ENCODE peak calls at places on chromosomes 6 and 20, in nine cellular contexts. A is A549, G is HCT116, O is PC-3, L is mammary epithelial cell, K is Karpas-422, J is neural progenitor cell, N is OCI-LY7, U is neuronal stem cell. W is an unnamed sample.

GRCh38 chr6:14000901-14001300 is 76.1 kb downstream of the RNF182 start:
- DNase-seq in G (no peak), O (no peak), J (no peak), U (no peak), A (peak), K (no peak), N (no peak), L (no peak), W (no peak)

GRCh38 chr20:45229264-45230056 is 8.3 kb downstream of the SEMG2 start:
- DNase-seq in U (no peak), L (peak), G (peak), N (peak), K (peak), J (peak), O (peak), A (no peak), W (peak)

GRCh38 chr6:160679402-160679769 is 15.3 kb upstream of the LPA start:
- DNase-seq in K (no peak), N (no peak), U (peak), L (no peak), A (no peak), G (no peak), J (peak), O (no peak), W (peak)

GRCh38 chr6:52545050-52545843 is 31.6 kb downstream of the TRAM2 start:
- DNase-seq in J (no peak), L (no peak), N (no peak), G (no peak), A (no peak), O (no peak), U (no peak), K (no peak), W (no peak)

GRCh38 chr6:31795616-31796298 is at the start of gene VARS1:
- DNase-seq in O (peak), G (peak), A (peak), U (peak), L (peak), J (peak), K (peak), N (peak), W (peak)

GRCh38 chr6:137349856-137350830 is 131.0 kb upstream of the IFNGR1 start:
- DNase-seq in G (no peak), N (no peak), K (no peak), J (no peak), U (no peak), A (no peak), O (no peak), L (no peak), W (no peak)

GRCh38 chr20:50670126-50670862 is 21.0 kb downstream of the RIPOR3 start:
- DNase-seq in J (no peak), A (peak), K (no peak), L (peak), U (no peak), O (peak), G (no peak), N (no peak), W (peak)

GRCh38 chr6:111274593-111275217 is 187.4 kb downstream of the SLC16A10 start:
- DNase-seq in O (no peak), K (no peak), G (no peak), U (no peak), A (no peak), N (no peak), J (no peak), L (no peak), W (no peak)

GRCh38 chr20:19993937-19994667 is 23.1 kb upstream of the NAA20 start:
- DNase-seq in N (no peak), K (no peak), A (no peak), O (peak), L (peak), J (no peak), U (no peak), G (peak), W (no peak)

GRCh38 chr20:48631114-48632016 is 196.4 kb downstream of the PREX1 start:
- DNase-seq in A (no peak), L (no peak), G (no peak), N (no peak), O (no peak), J (no peak), U (no peak), K (no peak), W (no peak)

GRCh38 chr20:35601990-35602389 is 13.6 kb upstream of the SPAG4 start:
- DNase-seq in K (no peak), U (no peak), J (no peak), N (no peak), A (no peak), O (no peak), G (no peak), L (no peak), W (no peak)

GRCh38 chr6:40265615-40266014 is 321.5 kb downstream of the LRFN2 start:
- DNase-seq in A (no peak), G (no peak), L (no peak), N (no peak), O (no peak), U (no peak), K (no peak), J (no peak), W (no peak)

GRCh38 chr6:137297887-137298286 is 78.7 kb upstream of the IFNGR1 start:
- DNase-seq in U (no peak), J (peak), N (no peak), K (no peak), G (no peak), A (no peak), O (peak), L (no peak), W (no peak)

GRCh38 chr6:33977606-33978438 is 168.1 kb downstream of the GRM4 start:
- DNase-seq in U (no peak), A (no peak), O (no peak), N (no peak), L (no peak), G (no peak), K (peak), J (no peak), W (no peak)

GRCh38 chr6:18491303-18492090 is 104.3 kb downstream of the RNF144B start:
- DNase-seq in G (no peak), O (peak), A (no peak), U (no peak), K (no peak), L (peak), J (no peak), N (no peak), W (no peak)

GRCh38 chr20:64055893-64056638 is 6.6 kb upstream of the SOX18 start:
- DNase-seq in G (no peak), J (peak), L (no peak), A (no peak), N (no peak), O (peak), U (no peak), K (no peak), W (peak)

GRCh38 chr20:55054443-55054842 is 579.0 kb downstream of the DOK5 start:
- DNase-seq in U (no peak), J (no peak), G (no peak), O (no peak), K (no peak), A (no peak), L (peak), N (no peak), W (no peak)

GRCh38 chr6:100464910-100465700 is at the start of gene SIM1:
- DNase-seq in G (no peak), K (no peak), L (peak), O (no peak), N (no peak), A (no peak), J (peak), U (peak), W (peak)

GRCh38 chr6:52976591-52977035 is 18.5 kb downstream of the GSTA4 start:
- DNase-seq in K (no peak), J (peak), L (no peak), U (no peak), O (no peak), A (no peak), N (no peak), G (no peak), W (peak)

GRCh38 chr6:113882341-113882740 is 25.2 kb downstream of the MARCKS start:
- DNase-seq in A (no peak), K (no peak), J (no peak), L (no peak), O (no peak), U (no peak), N (no peak), G (no peak), W (no peak)

GRCh38 chr20:3777726-3778629 is 3.3 kb downstream of the SPEF1 start:
- DNase-seq in J (peak), O (peak), U (peak), G (no peak), A (peak), K (no peak), L (peak), N (no peak), W (peak)

GRCh38 chr6:51472745-51473483 is 614.5 kb downstream of the PKHD1 start:
- DNase-seq in O (peak), K (no peak), G (no peak), L (peak), J (no peak), N (no peak), U (no peak), A (no peak), W (peak)

GRCh38 chr20:48745330-48745729 is 82.5 kb downstream of the PREX1 start:
- DNase-seq in O (no peak), U (no peak), J (no peak), N (no peak), G (no peak), A (peak), K (no peak), L (no peak), W (no peak)

GRCh38 chr20:29079769-29080690 is 2177.4 kb upstream of the DEFB115 start:
- DNase-seq in K (no peak), J (no peak), G (no peak), A (peak), O (no peak), N (no peak), L (no peak), U (no peak), W (no peak)

GRCh38 chr6:127880452-127880851 is 20.4 kb downstream of the THEMIS start:
- DNase-seq in L (peak), A (no peak), O (no peak), N (no peak), K (no peak), G (no peak), U (no peak), J (no peak), W (no peak)

GRCh38 chr20:23142162-23143050 is 56.3 kb upstream of the CD93 start:
- DNase-seq in U (no peak), K (peak), G (no peak), L (peak), O (peak), J (no peak), N (no peak), A (no peak), W (no peak)

GRCh38 chr6:3261518-3261820 is 2.7 kb downstream of the PSMG4 start:
- DNase-seq in N (no peak), L (no peak), A (no peak), G (no peak), O (no peak), K (no peak), J (no peak), U (no peak), W (no peak)

GRCh38 chr6:43769526-43770416 is at the start of gene VEGFA:
- DNase-seq in J (peak), U (peak), K (peak), O (peak), A (peak), N (peak), G (peak), L (peak), W (peak)

GRCh38 chr6:44456070-44456965 is 68.8 kb downstream of the CDC5L start:
- DNase-seq in A (peak), G (peak), J (peak), L (peak), K (peak), O (peak), U (peak), N (peak), W (peak)

GRCh38 chr6:72636786-72637185 is 14.9 kb downstream of the KCNQ5 start:
- DNase-seq in N (no peak), G (no peak), J (no peak), U (no peak), K (no peak), L (no peak), O (no peak), A (no peak), W (no peak)

GRCh38 chr6:7691675-7692452 is 34.0 kb upstream of the BMP6 start:
- DNase-seq in A (peak), O (peak), N (no peak), G (peak), U (no peak), K (no peak), L (peak), J (peak), W (peak)

DNA sequence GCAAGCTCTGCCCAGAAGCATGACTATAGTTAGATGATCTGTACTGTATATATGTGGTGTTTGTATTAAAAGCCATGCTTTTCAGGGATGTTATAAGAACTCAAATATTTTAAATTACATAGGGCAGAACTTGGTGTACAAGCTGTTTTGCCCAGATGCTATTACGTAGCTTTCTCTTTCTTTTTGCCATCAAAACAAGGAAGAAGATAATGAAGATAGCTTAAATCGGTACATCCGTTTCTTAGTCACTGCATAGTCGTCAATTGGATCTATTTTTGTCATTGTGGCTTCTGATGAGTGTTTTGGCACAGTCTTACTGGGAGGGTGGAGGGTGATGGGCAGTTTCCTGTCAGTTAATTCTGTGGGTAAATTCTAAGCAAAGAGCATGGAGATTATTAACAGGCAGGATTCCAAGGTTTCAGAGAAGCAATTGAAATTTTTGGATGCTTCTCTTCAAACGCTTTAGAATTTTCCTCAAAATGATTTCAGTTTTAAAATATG is 649.1 kb upstream of the GJE1 start:
- DNase-seq in O (peak), N (peak), A (peak), K (peak), G (no peak), J (no peak), L (peak), U (no peak), W (no peak)
- H3K4me2 ChIP-seq in O (peak), N (peak), A (peak), K (peak), G (peak), J (no peak), L (peak), U (no peak), W (no peak)

GRCh38 chr6:124879992-124880355 is 82.3 kb upstream of the RNF217 start:
- DNase-seq in O (peak), L (no peak), G (no peak), J (no peak), U (no peak), K (no peak), A (no peak), N (no peak), W (no peak)

GRCh38 chr6:124879110-124879991 is 82.9 kb upstream of the RNF217 start:
- DNase-seq in G (no peak), A (no peak), L (no peak), O (peak), N (no peak), K (no peak), J (no peak), U (no peak), W (no peak)

GRCh38 chr6:124885171-124885570 is 77.1 kb upstream of the RNF217 start:
- DNase-seq in G (no peak), L (no peak), U (no peak), O (no peak), K (no peak), J (no peak), A (no peak), N (no peak), W (no peak)

GRCh38 chr6:124882580-124883393 is 79.5 kb upstream of the RNF217 start:
- DNase-seq in O (peak), L (peak), K (no peak), A (no peak), G (no peak), N (no peak), U (no peak), J (no peak), W (no peak)

DNA sequence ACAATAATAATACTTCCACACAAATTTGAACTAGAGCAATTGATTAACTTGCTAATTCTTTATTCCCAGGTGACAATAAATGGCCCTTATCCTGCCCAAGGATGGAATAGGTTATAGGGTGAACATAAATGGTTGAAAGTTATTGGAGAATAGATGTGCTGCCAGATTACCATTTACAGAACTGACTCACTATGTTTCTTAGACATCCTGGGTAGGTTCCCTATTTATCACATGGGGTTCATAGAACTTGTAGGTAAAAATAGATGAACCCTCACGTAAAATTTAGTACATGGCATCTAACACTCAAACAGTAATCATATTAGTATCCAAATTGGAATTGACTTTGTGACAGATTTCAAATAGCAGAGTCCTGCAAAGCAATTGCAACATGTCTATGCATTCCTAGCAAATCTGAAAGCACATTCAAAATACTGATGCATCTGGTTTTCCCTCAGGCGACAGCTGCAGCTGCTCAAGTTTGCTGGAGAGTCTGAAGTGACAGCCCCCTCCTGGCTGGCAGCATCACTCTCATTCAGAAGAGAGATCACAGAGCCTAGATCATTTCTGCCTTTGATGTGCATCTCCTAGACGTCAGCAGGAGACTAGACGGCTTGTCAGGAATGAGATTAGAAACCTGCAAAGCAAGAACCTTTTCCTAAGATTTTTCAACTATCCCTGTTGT is 80.2 kb upstream of the RNF217 start:
- DNase-seq in A (no peak), L (peak), J (peak), N (no peak), U (no peak), O (peak), K (no peak), G (no peak), W (no peak)
- H3K4me2 ChIP-seq in A (peak), L (peak), J (no peak), N (no peak), U (no peak), O (peak), K (no peak), G (no peak), W (no peak)

GRCh38 chr6:5663739-5664138 is 343.0 kb downstream of the NRN1 start:
- DNase-seq in J (no peak), N (no peak), L (no peak), A (no peak), O (no peak), G (no peak), K (no peak), U (no peak), W (no peak)

GRCh38 chr6:5663256-5663655 is 343.5 kb downstream of the NRN1 start:
- DNase-seq in L (no peak), U (no peak), K (no peak), A (no peak), J (no peak), N (no peak), G (no peak), O (no peak), W (no peak)

GRCh38 chr6:5666695-5667094 is 340.0 kb downstream of the NRN1 start:
- DNase-seq in N (no peak), O (no peak), K (no peak), G (no peak), J (no peak), A (no peak), U (no peak), L (no peak), W (no peak)

GRCh38 chr6:5665667-5666066 is 341.1 kb downstream of the NRN1 start:
- DNase-seq in A (no peak), K (no peak), O (no peak), N (no peak), U (no peak), G (no peak), J (no peak), L (no peak), W (no peak)

GRCh38 chr6:5665173-5665572 is 341.6 kb downstream of the NRN1 start:
- DNase-seq in O (no peak), U (no peak), A (no peak), J (no peak), N (peak), L (no peak), K (peak), G (no peak), W (no peak)
- H3K4me2 ChIP-seq in O (no peak), U (no peak), A (no peak), J (no peak), N (peak), L (no peak), K (peak), G (no peak), W (no peak)

GRCh38 chr6:118869894-118870665 is 23.9 kb upstream of the ASF1A start:
- DNase-seq in N (no peak), J (no peak), L (no peak), A (no peak), O (no peak), U (no peak), K (no peak), G (no peak), W (no peak)

GRCh38 chr6:118867181-118867580 is 26.8 kb upstream of the ASF1A start:
- DNase-seq in J (no peak), O (peak), K (no peak), L (no peak), G (no peak), U (no peak), A (no peak), N (no peak), W (no peak)

GRCh38 chr6:118872318-118872717 is 21.6 kb upstream of the ASF1A start:
- DNase-seq in A (no peak), J (no peak), O (no peak), G (no peak), U (no peak), L (no peak), N (no peak), K (no peak), W (no peak)

GRCh38 chr6:118871331-118871730 is 22.6 kb upstream of the ASF1A start:
- DNase-seq in U (no peak), O (no peak), G (no peak), N (no peak), J (no peak), A (no peak), L (no peak), K (no peak), W (no peak)

GRCh38 chr6:118869350-118869749 is 24.6 kb upstream of the ASF1A start:
- DNase-seq in J (no peak), U (no peak), N (no peak), G (no peak), O (peak), L (peak), A (no peak), K (no peak), W (no peak)
- H3K4me2 ChIP-seq in J (no peak), U (no peak), N (no peak), G (peak), O (no peak), L (peak), A (no peak), K (no peak), W (no peak)

GRCh38 chr6:126721581-126722145 is 381.7 kb downstream of the CENPW start:
- DNase-seq in O (peak), G (peak), U (no peak), J (no peak), N (no peak), K (no peak), L (peak), A (no peak), W (peak)
- H3K4me2 ChIP-seq in O (no peak), G (peak), U (no peak), J (no peak), N (no peak), K (no peak), L (no peak), A (peak), W (no peak)

DNA sequence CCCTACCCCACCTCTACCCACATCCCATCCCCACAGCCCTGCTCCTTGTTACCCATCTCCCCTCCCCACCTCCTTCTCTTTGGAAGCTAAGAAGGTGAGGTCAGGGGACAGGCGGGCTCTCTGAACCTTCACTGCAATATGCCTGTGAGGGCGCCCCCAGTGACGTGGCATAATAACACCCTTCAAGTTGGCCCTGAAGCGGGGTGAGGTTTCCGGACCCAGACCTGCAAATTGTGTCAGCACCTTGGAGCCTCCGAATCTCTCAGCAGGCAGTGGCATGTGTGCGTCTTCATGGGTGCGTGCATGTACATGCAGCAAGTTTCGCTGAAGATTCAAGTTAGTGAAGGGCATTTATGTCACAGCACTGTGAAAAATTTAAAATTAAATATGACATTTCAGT is 114.6 kb downstream of the SOBP start:
- DNase-seq in K (no peak), A (no peak), N (no peak), J (no peak), L (no peak), U (no peak), O (no peak), G (no peak), W (no peak)
- H3K4me2 ChIP-seq in K (no peak), A (no peak), N (no peak), J (no peak), L (no peak), U (no peak), O (no peak), G (no peak), W (no peak)

GRCh38 chr20:18004389-18005031 is 35.7 kb downstream of the MGME1 start:
- DNase-seq in L (no peak), J (no peak), U (no peak), A (no peak), K (peak), N (no peak), G (no peak), O (no peak), W (no peak)
- H3K4me2 ChIP-seq in L (no peak), J (no peak), U (no peak), A (no peak), K (no peak), N (no peak), G (no peak), O (no peak), W (no peak)

W was measured in hepatocyte.